ENCODE peak calls at places on chromosomes 12 and 14, in nine cellular contexts. S, B, Q, Y, E, N, G, W and O are unnamed samples.

GRCh38 chr14:100307215-100308111 is 1.2 kb upstream of the SLC25A29 start:
- DNase-seq in B (no peak), E (no peak), Y (no peak), W (peak; percentile 47), G (peak; percentile 14), Q (no peak), S (no peak), N (no peak), O (peak; percentile 44)

GRCh38 chr12:57517187-57517586 is 3.1 kb downstream of the DDIT3 start:
- DNase-seq in N (no peak), E (no peak), W (no peak), Y (no peak), Q (no peak), G (peak; percentile 21), S (no peak), B (no peak), O (no peak)

GRCh38 chr14:32986791-32987545 is 48.3 kb downstream of the NPAS3 start:
- DNase-seq in W (no peak), G (peak; percentile 53), Q (peak; percentile 81), B (peak; percentile 93), S (no peak), N (no peak), Y (no peak), E (peak; percentile 65), O (no peak)

GRCh38 chr12:103632554-103633216 is 45.6 kb downstream of the STAB2 start:
- DNase-seq in E (no peak), B (peak; percentile 45), S (peak; percentile 49), Q (no peak), W (peak; percentile 94), G (peak; percentile 56), N (peak; percentile 27), Y (peak; percentile 81), O (peak; percentile 80)

GRCh38 chr14:82449926-82450325 is 916.3 kb upstream of the SEL1L start:
- DNase-seq in Q (no peak), B (no peak), Y (no peak), N (no peak), E (no peak), G (no peak), W (no peak), S (no peak), O (no peak)

GRCh38 chr14:78530078-78530477 is 359.9 kb downstream of the NRXN3 start:
- DNase-seq in Y (peak; percentile 35), E (no peak), Q (no peak), W (peak; percentile 66), N (no peak), S (no peak), G (peak; percentile 8), B (no peak), O (no peak)

GRCh38 chr12:57611810-57612710 is 825 bp downstream of the ARHGEF25 start:
- DNase-seq in E (no peak), B (no peak), W (no peak), G (no peak), S (no peak), Y (no peak), Q (no peak), N (no peak), O (no peak)

GRCh38 chr14:44963775-44964380 is 1.9 kb downstream of the TOGARAM1 start:
- DNase-seq in B (peak; percentile 67), Y (no peak), Q (peak; percentile 19), N (no peak), S (no peak), W (no peak), G (peak; percentile 2), E (no peak), O (peak; percentile 28)

GRCh38 chr14:54366726-54367707 is 29.8 kb upstream of the CDKN3 start:
- DNase-seq in Q (peak; percentile 53), N (peak; percentile 18), B (peak; percentile 80), Y (peak; percentile 39), W (peak; percentile 38), S (no peak), E (no peak), G (peak; percentile 73), O (peak; percentile 40)

GRCh38 chr14:32129124-32129523 is 52.0 kb downstream of the ARHGAP5 start:
- DNase-seq in Y (no peak), B (no peak), Q (no peak), N (no peak), S (no peak), W (no peak), G (peak; percentile 68), E (no peak), O (no peak)

GRCh38 chr12:97313471-97314190 is 149.0 kb upstream of the RMST start:
- DNase-seq in N (no peak), G (no peak), Y (no peak), B (no peak), W (no peak), Q (no peak), S (no peak), E (no peak), O (no peak)

GRCh38 chr14:33686218-33686617 is 264.7 kb downstream of the EGLN3 start:
- DNase-seq in Q (no peak), E (no peak), W (no peak), B (no peak), Y (no peak), N (no peak), G (peak; percentile 74), S (no peak), O (no peak)

GRCh38 chr14:96368534-96368933 is 5.2 kb downstream of the GSKIP start:
- DNase-seq in S (no peak), Q (no peak), G (no peak), N (no peak), Y (no peak), B (no peak), W (no peak), E (no peak), O (no peak)

GRCh38 chr14:78595797-78596196 is 425.6 kb downstream of the NRXN3 start:
- DNase-seq in S (no peak), W (peak; percentile 33), Q (no peak), E (no peak), G (no peak), B (peak; percentile 61), N (peak; percentile 36), Y (no peak), O (peak; percentile 17)

GRCh38 chr14:78029471-78030372 is 140.5 kb upstream of the NRXN3 start:
- DNase-seq in B (peak; percentile 80), G (no peak), S (no peak), Y (no peak), N (no peak), W (no peak), E (peak; percentile 14), Q (peak; percentile 3), O (no peak)

GRCh38 chr12:103013741-103014140 is 56.3 kb downstream of the ASCL1 start:
- DNase-seq in W (no peak), Q (no peak), B (no peak), N (no peak), G (no peak), E (no peak), S (no peak), Y (no peak), O (no peak)

GRCh38 chr12:1250641-1251040 is 259.6 kb downstream of the ERC1 start:
- DNase-seq in Y (no peak), E (no peak), G (peak; percentile 17), B (no peak), Q (no peak), N (no peak), W (no peak), S (no peak), O (no peak)

GRCh38 chr12:99479149-99479548 is 168.4 kb upstream of the GARIN6 start:
- DNase-seq in Q (no peak), B (no peak), E (no peak), S (no peak), Y (no peak), N (no peak), G (no peak), W (no peak), O (no peak)

GRCh38 chr12:52829986-52830385 is 4.1 kb downstream of the KRT79 start:
- DNase-seq in G (no peak), Q (no peak), N (no peak), W (no peak), Y (no peak), E (no peak), S (no peak), B (no peak), O (no peak)

GRCh38 chr12:44847888-44848770 is 28.0 kb downstream of the NELL2 start:
- DNase-seq in B (no peak), G (no peak), Y (peak; percentile 86), Q (no peak), N (no peak), W (no peak), S (no peak), E (no peak), O (no peak)

GRCh38 chr12:110345176-110345651 is 58.3 kb downstream of the ANAPC7 start:
- DNase-seq in W (no peak), G (no peak), S (no peak), B (peak; percentile 65), Q (no peak), N (no peak), E (no peak), Y (no peak), O (peak; percentile 32)

GRCh38 chr12:1799068-1799881 is 21.1 kb upstream of the LRTM2 start:
- DNase-seq in W (no peak), E (no peak), Q (no peak), B (no peak), N (no peak), Y (no peak), G (no peak), S (no peak), O (no peak)

GRCh38 chr12:45216983-45217485 is 1.1 kb downstream of the ANO6 start:
- DNase-seq in B (no peak), Y (no peak), G (no peak), E (no peak), S (no peak), W (no peak), N (no peak), Q (no peak), O (no peak)

GRCh38 chr12:43069768-43070221 is 480.2 kb upstream of the PRICKLE1 start:
- DNase-seq in S (no peak), G (peak; percentile 45), E (no peak), B (no peak), Q (no peak), W (no peak), N (no peak), Y (no peak), O (no peak)

GRCh38 chr14:78567343-78567742 is 397.2 kb downstream of the NRXN3 start:
- DNase-seq in E (no peak), Y (no peak), B (no peak), Q (no peak), S (no peak), W (no peak), G (no peak), N (peak; percentile 87), O (no peak)

GRCh38 chr12:107912421-107913004 is 138.0 kb downstream of the ASCL4 start:
- DNase-seq in W (peak; percentile 89), N (no peak), B (peak; percentile 66), E (peak; percentile 11), Q (peak; percentile 43), G (peak; percentile 7), Y (peak; percentile 74), S (peak; percentile 35), O (peak; percentile 49)

GRCh38 chr14:65933400-65934068 is 521.0 kb downstream of the FUT8 start:
- DNase-seq in N (no peak), S (no peak), Y (no peak), G (no peak), Q (no peak), B (no peak), W (no peak), E (no peak), O (no peak)

GRCh38 chr14:105582639-105583038 is 56.3 kb downstream of the TMEM121 start:
- DNase-seq in E (no peak), N (no peak), Q (no peak), G (peak; percentile 6), Y (no peak), B (no peak), S (no peak), W (no peak), O (no peak)

GRCh38 chr12:7856516-7856915 is 16.2 kb downstream of the SLC2A14 start:
- DNase-seq in E (no peak), N (no peak), B (peak; percentile 75), Y (no peak), S (no peak), Q (no peak), G (peak; percentile 26), W (no peak), O (no peak)

GRCh38 chr14:75831971-75832370 is 149.8 kb downstream of the TGFB3 start:
- DNase-seq in Y (no peak), Q (no peak), G (peak; percentile 87), W (no peak), B (no peak), S (no peak), E (no peak), N (peak; percentile 61), O (peak; percentile 58)

GRCh38 chr14:67541448-67542387 is 8.6 kb downstream of the PLEKHH1 start:
- DNase-seq in S (no peak), W (peak; percentile 55), N (no peak), E (no peak), B (no peak), G (no peak), Q (no peak), Y (peak; percentile 26), O (peak; percentile 89)